ENCODE peak calls at places on chromosomes 13 and 19, in ten cellular contexts. J is GM12892, K is spleen, F is sigmoid colon, U is vagina, R is H1, Q is stomach, E is IMR-90, Y is adrenal gland, A is A549. I is an unnamed sample.

GRCh38 chr19:5693195-5694166 is 3.4 kb downstream of the RPL36 start:
- DNase-seq in Q (no peak), F (peak), A (no peak), Y (no peak), U (no peak), E (no peak), K (peak), R (no peak), J (no peak), I (no peak)

GRCh38 chr13:73922728-73923393 is 211.3 kb downstream of the KLF12 start:
- DNase-seq in A (no peak), K (no peak), J (no peak), Q (no peak), Y (no peak), U (no peak), F (no peak), E (peak), R (no peak), I (no peak)

GRCh38 chr13:40155176-40155575 is 499.7 kb downstream of the COG6 start:
- DNase-seq in Q (no peak), R (no peak), F (no peak), J (no peak), U (no peak), A (no peak), Y (no peak), K (no peak), E (no peak), I (no peak)

GRCh38 chr19:41547569-41547968 is 28.4 kb upstream of the CEACAM21 start:
- DNase-seq in A (no peak), K (no peak), E (no peak), F (no peak), Y (no peak), U (no peak), R (no peak), Q (no peak), J (no peak), I (no peak)

GRCh38 chr13:76887070-76887563 is 912 bp upstream of the KCTD12 start:
- DNase-seq in K (peak), F (no peak), J (no peak), E (no peak), Y (no peak), Q (no peak), U (no peak), A (no peak), R (peak), I (no peak)

GRCh38 chr19:55703790-55704215 is 28.8 kb downstream of the EPN1 start:
- DNase-seq in A (peak), R (peak), F (no peak), E (no peak), J (no peak), U (no peak), K (peak), Q (peak), Y (peak), I (no peak)

GRCh38 chr13:66927562-66927961 is 302.6 kb downstream of the PCDH9 start:
- DNase-seq in R (no peak), K (no peak), J (no peak), A (no peak), E (no peak), Y (no peak), Q (no peak), U (no peak), F (no peak), I (no peak)

GRCh38 chr19:15173746-15174404 is 26.9 kb downstream of the NOTCH3 start:
- DNase-seq in Q (no peak), Y (no peak), A (no peak), K (no peak), U (no peak), R (no peak), E (no peak), F (no peak), J (no peak), I (no peak)

GRCh38 chr13:90746230-90746629 is 601.3 kb upstream of the MIR17HG start:
- DNase-seq in Q (no peak), F (no peak), U (no peak), K (no peak), Y (no peak), R (no peak), A (no peak), J (no peak), E (no peak), I (no peak)

GRCh38 chr13:25466880-25467279 is 95.1 kb downstream of the ATP8A2 start:
- DNase-seq in Y (no peak), F (no peak), Q (no peak), J (no peak), K (no peak), U (no peak), R (no peak), E (no peak), A (no peak), I (no peak)

GRCh38 chr13:20378721-20379120 is 146.6 kb upstream of the GJB6 start:
- DNase-seq in Y (no peak), A (no peak), Q (no peak), F (no peak), R (no peak), K (peak), J (no peak), E (no peak), U (no peak), I (no peak)

GRCh38 chr13:98829541-98829940 is 77.1 kb upstream of the SLC15A1 start:
- DNase-seq in E (no peak), R (no peak), K (no peak), A (no peak), Y (no peak), F (no peak), U (no peak), J (no peak), Q (no peak), I (no peak)

GRCh38 chr13:52968074-52968700 is 60.4 kb upstream of the OLFM4 start:
- DNase-seq in Y (peak), E (peak), A (peak), K (peak), J (peak), R (peak), F (peak), Q (peak), U (peak), I (no peak)

GRCh38 chr13:32976046-32976781 is 40.0 kb upstream of the KL start:
- DNase-seq in J (no peak), E (no peak), K (no peak), R (no peak), Q (no peak), Y (no peak), F (no peak), A (no peak), U (no peak), I (no peak)

GRCh38 chr13:90427322-90428272 is 919.9 kb upstream of the MIR17HG start:
- DNase-seq in Q (no peak), F (no peak), U (no peak), Y (no peak), E (no peak), R (no peak), J (no peak), K (no peak), A (no peak), I (no peak)

GRCh38 chr13:44810067-44810840 is 179.0 kb downstream of the NUFIP1 start:
- DNase-seq in J (no peak), K (no peak), R (no peak), Q (peak), A (peak), U (no peak), Y (peak), E (no peak), F (no peak), I (no peak)

GRCh38 chr19:16620584-16620983 is 7.4 kb downstream of the MED26 start:
- DNase-seq in U (no peak), R (no peak), K (no peak), A (no peak), J (no peak), Y (no peak), Q (no peak), E (no peak), F (no peak), I (no peak)

GRCh38 chr19:48751835-48752510 is 468 bp downstream of the FUT1 start:
- DNase-seq in A (no peak), E (no peak), F (no peak), K (no peak), Y (no peak), R (no peak), U (no peak), Q (no peak), J (no peak), I (no peak)

GRCh38 chr19:7637374-7638256 is 705 bp downstream of the STXBP2 start:
- DNase-seq in Q (peak), U (no peak), A (no peak), R (no peak), F (no peak), K (peak), J (no peak), Y (no peak), E (no peak), I (no peak)

GRCh38 chr19:19871932-19872331 is 6.2 kb downstream of the ZNF253 start:
- DNase-seq in F (no peak), U (no peak), A (no peak), Y (no peak), K (no peak), E (no peak), R (no peak), J (no peak), Q (no peak), I (no peak)

GRCh38 chr19:6275170-6275744 is 4.5 kb downstream of the MLLT1 start:
- DNase-seq in U (no peak), F (no peak), Q (no peak), J (no peak), K (no peak), Y (no peak), R (no peak), E (no peak), A (no peak), I (no peak)

GRCh38 chr13:20174656-20175405 is 14.0 kb upstream of the GJA3 start:
- DNase-seq in U (no peak), Q (peak), Y (peak), J (peak), E (peak), F (peak), K (no peak), R (no peak), A (peak), I (peak)

GRCh38 chr19:8242212-8242821 is 33.1 kb downstream of the CERS4 start:
- DNase-seq in Y (no peak), E (no peak), R (no peak), A (no peak), F (no peak), J (no peak), K (no peak), Q (no peak), U (no peak), I (no peak)

GRCh38 chr19:13091400-13092161 is 11.1 kb downstream of the LYL1 start:
- DNase-seq in K (no peak), U (no peak), Y (no peak), J (no peak), F (peak), Q (no peak), A (peak), E (peak), R (peak), I (no peak)

GRCh38 chr19:30084390-30084819 is 142.4 kb downstream of the URI1 start:
- DNase-seq in Y (no peak), J (no peak), F (no peak), Q (no peak), U (no peak), E (no peak), A (no peak), K (peak), R (no peak), I (no peak)

GRCh38 chr19:44010468-44010867 is 7.7 kb downstream of the ZNF230 start:
- DNase-seq in F (no peak), Q (no peak), U (no peak), R (no peak), E (no peak), J (no peak), Y (no peak), A (no peak), K (no peak), I (no peak)

GRCh38 chr19:15871570-15871969 is 26.3 kb downstream of the CYP4F2 start:
- DNase-seq in A (no peak), Q (no peak), E (no peak), K (peak), U (no peak), J (no peak), Y (no peak), F (no peak), R (no peak), I (no peak)

GRCh38 chr19:14089412-14089661 is 1.2 kb downstream of the SAMD1 start:
- DNase-seq in K (no peak), E (no peak), F (no peak), U (no peak), A (peak), Q (no peak), R (no peak), J (no peak), Y (no peak), I (no peak)

GRCh38 chr13:101346942-101347728 is 69.2 kb downstream of the NALCN start:
- DNase-seq in R (no peak), Y (no peak), J (no peak), A (no peak), E (peak), K (no peak), F (no peak), Q (no peak), U (no peak), I (no peak)

GRCh38 chr19:50658438-50659317 is 9.4 kb downstream of the C19orf81 start:
- DNase-seq in Y (peak), A (peak), E (peak), J (no peak), Q (peak), F (no peak), R (peak), U (no peak), K (peak), I (no peak)

GRCh38 chr13:71759506-71760225 is 107.3 kb downstream of the DACH1 start:
- DNase-seq in Y (no peak), J (no peak), R (no peak), A (no peak), F (no peak), K (no peak), Q (no peak), U (no peak), E (no peak), I (no peak)

DNA sequence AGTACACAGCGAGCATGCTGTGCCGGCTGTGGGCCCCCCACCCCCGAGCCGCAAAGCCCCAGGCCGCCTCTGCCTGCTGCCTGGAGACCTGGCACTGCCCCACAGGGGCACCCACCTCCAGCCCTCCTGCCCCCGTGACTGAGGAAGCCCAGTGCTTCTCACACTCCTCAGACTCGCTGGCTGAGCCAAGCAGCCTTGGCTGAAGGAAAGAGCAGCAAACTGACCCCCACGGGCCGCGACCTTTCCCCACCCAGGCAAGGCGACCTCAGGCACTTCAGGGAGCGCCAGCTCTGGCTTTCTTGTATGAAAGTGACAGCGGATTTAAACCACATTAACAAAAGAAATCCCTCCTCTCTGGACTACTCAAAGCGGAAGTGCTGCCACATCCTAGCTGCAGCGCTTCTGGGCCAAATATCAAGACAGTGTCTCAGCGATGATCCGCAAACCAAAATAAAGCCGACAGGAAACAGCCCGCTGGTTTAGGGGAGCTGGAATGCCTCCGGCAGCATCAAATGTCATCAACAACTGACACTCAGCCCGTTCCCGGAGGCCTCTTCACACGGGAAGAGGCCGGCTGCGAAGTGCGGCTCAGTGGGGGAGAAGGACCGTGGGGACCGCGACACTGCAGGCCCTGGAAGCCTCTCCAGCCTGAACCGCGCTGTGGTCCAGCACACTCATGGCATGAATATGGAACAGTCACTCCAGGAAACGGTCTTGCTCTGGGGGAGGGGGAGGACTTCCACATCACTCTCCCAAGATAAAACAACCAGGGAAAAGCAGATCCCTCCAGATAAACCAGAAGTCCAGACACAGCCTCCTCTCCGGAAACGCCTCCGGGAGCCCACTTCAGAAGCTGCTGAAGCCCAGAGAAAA is 1.5 kb downstream of the RASA3 start:
- DNase-seq in K (peak), E (peak), Y (no peak), A (peak), Q (no peak), R (no peak), U (no peak), J (no peak), F (peak), I (no peak)
- TF ChIP-seq POLR2A in K (no peak), E (peak), Y (no peak), A (no peak), Q (no peak), R (no peak), U (no peak), J (peak), F (no peak), I (peak)

DNA sequence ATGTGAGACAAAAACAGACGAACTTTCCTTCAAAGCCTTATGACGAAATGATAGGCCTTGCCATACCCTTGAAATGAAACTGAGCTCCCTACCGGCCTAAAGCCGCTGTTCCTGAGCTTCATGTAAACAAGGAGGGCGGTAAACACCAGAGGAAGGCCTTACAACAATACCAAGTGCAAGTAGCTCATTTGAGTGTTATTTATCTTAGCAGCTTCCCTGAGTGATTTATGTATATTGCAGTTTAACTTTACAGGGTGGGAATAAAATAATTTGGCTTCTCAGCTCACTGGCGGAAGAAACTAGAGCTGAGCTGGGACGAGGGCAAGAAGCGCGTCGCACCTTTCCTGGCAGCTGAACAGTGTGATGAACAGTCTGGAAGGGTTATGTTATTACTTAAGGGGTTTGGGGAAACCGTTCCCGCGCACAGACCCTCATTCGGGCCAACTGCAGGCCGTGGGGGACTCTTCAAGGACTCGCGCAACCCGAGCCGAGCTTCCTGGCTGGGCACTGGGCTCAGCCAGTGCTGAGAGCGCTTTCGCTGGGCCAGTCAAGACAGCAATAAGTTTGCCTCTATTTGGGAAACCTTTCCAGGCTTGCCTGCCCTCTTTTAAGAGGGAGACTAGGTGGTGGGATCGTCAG is 111.3 kb downstream of the KCNRG start:
- DNase-seq in A (peak), F (no peak), J (no peak), K (peak), R (no peak), Q (no peak), Y (no peak), E (peak), U (no peak), I (no peak)
- TF ChIP-seq POLR2A in A (no peak), F (no peak), J (no peak), K (no peak), R (no peak), Q (no peak), Y (no peak), E (no peak), U (no peak), I (no peak)

GRCh38 chr19:47172666-47173455 is 42.2 kb downstream of the SAE1 start:
- DNase-seq in R (no peak), Q (no peak), Y (no peak), J (no peak), E (no peak), K (no peak), A (no peak), F (no peak), U (no peak), I (no peak)
- TF ChIP-seq POLR2A in R (no peak), Q (no peak), Y (no peak), J (no peak), E (no peak), K (no peak), A (no peak), F (no peak), U (no peak), I (no peak)

DNA sequence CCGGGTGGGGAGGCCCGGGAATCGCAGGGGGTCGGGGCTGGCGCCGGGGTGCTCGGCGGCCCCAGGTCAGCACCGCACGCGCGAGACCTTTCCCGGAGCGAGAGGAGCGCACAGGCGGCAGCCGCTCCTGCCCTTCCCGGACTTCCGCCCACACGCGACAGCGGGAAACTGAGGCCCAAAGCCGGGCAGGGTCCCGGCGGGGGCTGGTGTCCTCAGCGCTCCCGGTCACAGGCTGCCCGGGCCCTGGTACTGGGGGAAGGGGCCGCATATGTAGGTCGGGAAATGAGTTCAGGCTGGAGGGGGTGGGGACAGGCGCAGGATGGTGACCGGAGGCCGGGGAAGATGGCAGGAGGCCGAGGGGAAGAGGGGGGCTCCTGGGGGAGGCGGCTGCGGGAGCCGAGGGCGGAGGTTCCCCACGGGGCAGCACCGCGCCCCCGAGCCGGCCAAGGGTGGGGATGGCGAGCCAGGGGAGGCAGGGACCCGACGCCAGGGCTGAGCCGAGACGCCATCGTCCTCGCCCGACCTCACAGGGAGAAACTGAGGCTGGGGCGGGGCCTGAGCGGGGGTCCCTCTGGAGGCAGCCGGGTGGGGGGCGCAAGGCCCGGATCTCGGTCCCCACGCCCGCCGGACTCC is 662 bp downstream of the CBARP start:
- DNase-seq in U (no peak), Y (peak), A (no peak), Q (no peak), F (peak), K (no peak), R (peak), J (no peak), E (no peak), I (no peak)
- TF ChIP-seq POLR2A in U (no peak), Y (no peak), A (no peak), Q (no peak), F (no peak), K (no peak), R (no peak), J (no peak), E (no peak), I (no peak)

DNA sequence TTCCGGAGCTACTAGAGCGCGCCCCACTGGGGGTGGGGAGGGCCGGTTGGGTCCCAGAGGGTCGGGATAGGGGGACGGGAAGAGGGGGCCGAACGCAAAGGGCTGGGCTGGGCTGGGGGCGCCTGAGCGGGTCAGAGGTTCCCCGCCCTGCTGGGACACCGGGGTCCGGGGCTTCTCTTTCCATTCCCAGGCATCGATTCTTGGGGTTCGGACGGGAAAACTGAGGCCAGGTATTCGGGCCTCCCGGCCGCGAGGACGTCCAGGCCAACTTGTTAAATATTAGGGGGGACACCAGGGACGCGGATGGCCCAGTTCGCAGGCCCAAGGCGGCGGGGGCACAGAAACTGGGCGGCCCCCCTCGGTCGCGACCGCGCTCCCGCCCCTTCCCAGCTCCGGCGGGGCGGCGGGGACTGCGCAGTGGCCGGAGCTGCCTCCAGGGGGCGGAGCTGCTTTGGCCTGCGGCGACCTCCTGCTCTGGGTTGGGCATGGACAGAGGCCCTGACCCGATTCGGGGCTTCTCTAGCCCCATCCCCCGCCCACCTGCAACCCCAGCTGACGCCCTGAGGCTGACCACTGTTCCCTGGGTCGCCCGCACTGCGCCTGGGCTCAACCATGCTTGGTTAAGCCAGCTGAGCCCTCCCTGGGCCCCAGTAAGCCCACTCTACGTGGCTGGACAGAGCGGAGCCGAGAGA is 1.2 kb upstream of the KLF16 start:
- DNase-seq in E (peak), Q (peak), A (peak), R (peak), F (peak), U (no peak), Y (peak), K (peak), J (peak), I (no peak)
- TF ChIP-seq POLR2A in E (peak), Q (no peak), A (peak), R (no peak), F (no peak), U (no peak), Y (peak), K (no peak), J (peak), I (no peak)

GRCh38 chr19:11091343-11092153 is 2.3 kb downstream of the LDLR start:
- DNase-seq in K (no peak), A (peak), F (peak), R (no peak), E (peak), Y (peak), Q (peak), J (no peak), U (no peak), I (no peak)
- TF ChIP-seq POLR2A in K (no peak), A (no peak), F (no peak), R (no peak), E (peak), Y (peak), Q (no peak), J (no peak), U (no peak), I (peak)

I was measured in esophagus squamous epithelium.